ENCODE peak calls at places on chromosomes 5 and 9, in seven cellular contexts. One of them, this sample, is unnamed.

GRCh38 chr9:13962006-13962405 is 351.9 kb downstream of the NFIB start:
- DNase-seq in heart right ventricle: no peak
- DNase-seq in CD4-positive, CD25-positive, alpha-beta regulatory T cell: no peak
- DNase-seq in Karpas-422: no peak
- DNase-seq in dorsolateral prefrontal cortex: no peak
- DNase-seq in GM23248: no peak
- DNase-seq in hepatocyte: no peak
- DNase-seq in this sample: no peak

GRCh38 chr5:133707629-133708028 is 95.3 kb upstream of the FSTL4 start:
- DNase-seq in dorsolateral prefrontal cortex: no peak
- DNase-seq in Karpas-422: no peak
- DNase-seq in GM23248: no peak
- DNase-seq in CD4-positive, CD25-positive, alpha-beta regulatory T cell: no peak
- DNase-seq in heart right ventricle: no peak
- DNase-seq in hepatocyte: no peak
- DNase-seq in this sample: no peak

GRCh38 chr9:88326936-88327335 is 61.3 kb upstream of the SPIN1 start:
- DNase-seq in GM23248: no peak
- DNase-seq in CD4-positive, CD25-positive, alpha-beta regulatory T cell: no peak
- DNase-seq in dorsolateral prefrontal cortex: no peak
- DNase-seq in hepatocyte: no peak
- DNase-seq in heart right ventricle: no peak
- DNase-seq in Karpas-422: no peak
- DNase-seq in this sample: no peak

GRCh38 chr9:73916016-73916673 is 581.0 kb upstream of the RORB start:
- DNase-seq in CD4-positive, CD25-positive, alpha-beta regulatory T cell: no peak
- DNase-seq in hepatocyte: peak
- DNase-seq in Karpas-422: peak
- DNase-seq in GM23248: peak
- DNase-seq in heart right ventricle: no peak
- DNase-seq in dorsolateral prefrontal cortex: no peak
- DNase-seq in this sample: no peak

GRCh38 chr9:127154390-127155191 is 32.2 kb upstream of the ANGPTL2 start:
- DNase-seq in CD4-positive, CD25-positive, alpha-beta regulatory T cell: no peak
- DNase-seq in heart right ventricle: peak
- DNase-seq in hepatocyte: no peak
- DNase-seq in GM23248: peak
- DNase-seq in Karpas-422: no peak
- DNase-seq in dorsolateral prefrontal cortex: peak
- DNase-seq in this sample: no peak

GRCh38 chr5:7747728-7748127 is 103.2 kb downstream of the CFAP90 start:
- DNase-seq in CD4-positive, CD25-positive, alpha-beta regulatory T cell: no peak
- DNase-seq in Karpas-422: no peak
- DNase-seq in heart right ventricle: no peak
- DNase-seq in dorsolateral prefrontal cortex: no peak
- DNase-seq in hepatocyte: no peak
- DNase-seq in GM23248: no peak
- DNase-seq in this sample: no peak

GRCh38 chr5:140575309-140575708 is 10.7 kb downstream of the SLC35A4 start:
- DNase-seq in hepatocyte: no peak
- DNase-seq in CD4-positive, CD25-positive, alpha-beta regulatory T cell: no peak
- DNase-seq in dorsolateral prefrontal cortex: no peak
- DNase-seq in GM23248: peak
- DNase-seq in Karpas-422: no peak
- DNase-seq in heart right ventricle: peak
- DNase-seq in this sample: no peak

GRCh38 chr5:114097570-114097969 is 264.3 kb upstream of the KCNN2 start:
- DNase-seq in CD4-positive, CD25-positive, alpha-beta regulatory T cell: no peak
- DNase-seq in dorsolateral prefrontal cortex: no peak
- DNase-seq in heart right ventricle: no peak
- DNase-seq in Karpas-422: peak
- DNase-seq in hepatocyte: no peak
- DNase-seq in GM23248: no peak
- DNase-seq in this sample: no peak

GRCh38 chr5:82417776-82418607 is 139.8 kb upstream of the RPS23 start:
- DNase-seq in GM23248: peak
- DNase-seq in CD4-positive, CD25-positive, alpha-beta regulatory T cell: no peak
- DNase-seq in hepatocyte: no peak
- DNase-seq in dorsolateral prefrontal cortex: no peak
- DNase-seq in Karpas-422: no peak
- DNase-seq in heart right ventricle: no peak
- DNase-seq in this sample: no peak

GRCh38 chr9:136403538-136403914 is 3.6 kb upstream of the SNAPC4 start:
- DNase-seq in heart right ventricle: no peak
- DNase-seq in CD4-positive, CD25-positive, alpha-beta regulatory T cell: peak
- DNase-seq in hepatocyte: no peak
- DNase-seq in dorsolateral prefrontal cortex: no peak
- DNase-seq in Karpas-422: no peak
- DNase-seq in GM23248: no peak
- DNase-seq in this sample: no peak

GRCh38 chr5:1315018-1315708 is 20.3 kb upstream of the TERT start:
- DNase-seq in CD4-positive, CD25-positive, alpha-beta regulatory T cell: no peak
- DNase-seq in GM23248: no peak
- DNase-seq in Karpas-422: no peak
- DNase-seq in dorsolateral prefrontal cortex: no peak
- DNase-seq in heart right ventricle: no peak
- DNase-seq in hepatocyte: no peak
- DNase-seq in this sample: no peak

GRCh38 chr5:90386099-90386710 is 23.4 kb downstream of the CETN3 start:
- DNase-seq in GM23248: peak
- DNase-seq in heart right ventricle: no peak
- DNase-seq in dorsolateral prefrontal cortex: no peak
- DNase-seq in Karpas-422: peak
- DNase-seq in CD4-positive, CD25-positive, alpha-beta regulatory T cell: no peak
- DNase-seq in hepatocyte: peak
- DNase-seq in this sample: no peak

GRCh38 chr9:21782207-21782606 is 20.2 kb upstream of the MTAP start:
- DNase-seq in dorsolateral prefrontal cortex: no peak
- DNase-seq in CD4-positive, CD25-positive, alpha-beta regulatory T cell: no peak
- DNase-seq in heart right ventricle: no peak
- DNase-seq in hepatocyte: no peak
- DNase-seq in Karpas-422: no peak
- DNase-seq in GM23248: peak
- DNase-seq in this sample: no peak

GRCh38 chr9:123250504-123250903 is 17.9 kb downstream of the STRBP start:
- DNase-seq in dorsolateral prefrontal cortex: no peak
- DNase-seq in hepatocyte: no peak
- DNase-seq in Karpas-422: no peak
- DNase-seq in CD4-positive, CD25-positive, alpha-beta regulatory T cell: no peak
- DNase-seq in heart right ventricle: no peak
- DNase-seq in GM23248: no peak
- DNase-seq in this sample: no peak

GRCh38 chr5:141877478-141878185 is 578 bp downstream of the PCDH1 start:
- DNase-seq in dorsolateral prefrontal cortex: no peak
- DNase-seq in hepatocyte: peak
- DNase-seq in Karpas-422: no peak
- DNase-seq in GM23248: peak
- DNase-seq in CD4-positive, CD25-positive, alpha-beta regulatory T cell: peak
- DNase-seq in heart right ventricle: no peak
- DNase-seq in this sample: no peak

DNA sequence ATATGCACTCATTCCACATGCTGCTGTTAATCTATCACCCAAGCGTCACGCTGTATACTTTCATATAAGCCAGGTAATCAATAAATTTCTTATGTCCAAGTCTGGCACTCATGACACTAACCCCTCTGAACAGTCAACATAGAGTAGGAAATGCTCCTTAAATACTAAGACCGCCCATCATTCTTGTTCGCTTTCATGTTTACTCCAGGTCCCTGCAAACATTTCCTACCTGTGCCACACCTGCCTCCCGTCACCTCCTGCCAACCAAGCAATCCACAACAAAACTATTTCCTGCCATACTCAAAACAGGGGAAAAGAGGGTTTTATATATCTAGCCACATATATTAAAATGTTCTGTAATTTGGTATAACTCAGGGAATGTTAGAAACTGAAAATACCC is 39.0 kb downstream of the ZFR start:
- DNase-seq in Karpas-422: no peak
- DNase-seq in CD4-positive, CD25-positive, alpha-beta regulatory T cell: no peak
- DNase-seq in heart right ventricle: no peak
- DNase-seq in GM23248: no peak
- DNase-seq in hepatocyte: no peak
- DNase-seq in dorsolateral prefrontal cortex: no peak
- DNase-seq in this sample: no peak
- H3K27ac ChIP-seq in Karpas-422: no peak
- H3K27ac ChIP-seq in CD4-positive, CD25-positive, alpha-beta regulatory T cell: no peak
- H3K27ac ChIP-seq in heart right ventricle: peak
- H3K27ac ChIP-seq in GM23248: no peak
- H3K27ac ChIP-seq in hepatocyte: no peak
- H3K27ac ChIP-seq in dorsolateral prefrontal cortex: no peak
- H3K27ac ChIP-seq in this sample: no peak

GRCh38 chr9:106920091-106920490 is 57.1 kb downstream of the ZNF462 start:
- DNase-seq in CD4-positive, CD25-positive, alpha-beta regulatory T cell: no peak
- DNase-seq in GM23248: no peak
- DNase-seq in dorsolateral prefrontal cortex: no peak
- DNase-seq in Karpas-422: no peak
- DNase-seq in heart right ventricle: no peak
- DNase-seq in hepatocyte: no peak
- DNase-seq in this sample: no peak

GRCh38 chr9:106920701-106921283 is 57.8 kb downstream of the ZNF462 start:
- DNase-seq in heart right ventricle: no peak
- DNase-seq in dorsolateral prefrontal cortex: peak
- DNase-seq in Karpas-422: no peak
- DNase-seq in hepatocyte: peak
- DNase-seq in CD4-positive, CD25-positive, alpha-beta regulatory T cell: no peak
- DNase-seq in GM23248: peak
- DNase-seq in this sample: no peak

GRCh38 chr9:106918825-106919509 is 56.0 kb downstream of the ZNF462 start:
- DNase-seq in heart right ventricle: no peak
- DNase-seq in dorsolateral prefrontal cortex: no peak
- DNase-seq in CD4-positive, CD25-positive, alpha-beta regulatory T cell: no peak
- DNase-seq in GM23248: no peak
- DNase-seq in hepatocyte: no peak
- DNase-seq in Karpas-422: no peak
- DNase-seq in this sample: no peak

GRCh38 chr9:106921341-106921899 is 58.5 kb downstream of the ZNF462 start:
- DNase-seq in dorsolateral prefrontal cortex: no peak
- DNase-seq in Karpas-422: peak
- DNase-seq in hepatocyte: peak
- DNase-seq in GM23248: peak
- DNase-seq in heart right ventricle: no peak
- DNase-seq in CD4-positive, CD25-positive, alpha-beta regulatory T cell: peak
- DNase-seq in this sample: peak

GRCh38 chr9:106921989-106922388 is 59.0 kb downstream of the ZNF462 start:
- DNase-seq in hepatocyte: no peak
- DNase-seq in GM23248: peak
- DNase-seq in CD4-positive, CD25-positive, alpha-beta regulatory T cell: no peak
- DNase-seq in heart right ventricle: no peak
- DNase-seq in dorsolateral prefrontal cortex: no peak
- DNase-seq in Karpas-422: no peak
- DNase-seq in this sample: no peak
- H3K4me3 ChIP-seq in hepatocyte: peak
- H3K4me3 ChIP-seq in GM23248: peak
- H3K4me3 ChIP-seq in CD4-positive, CD25-positive, alpha-beta regulatory T cell: no peak
- H3K4me3 ChIP-seq in heart right ventricle: no peak
- H3K4me3 ChIP-seq in dorsolateral prefrontal cortex: no peak
- H3K4me3 ChIP-seq in Karpas-422: no peak
- H3K4me3 ChIP-seq in this sample: no peak

GRCh38 chr9:18489861-18490260 is 15.9 kb downstream of the ADAMTSL1 start:
- DNase-seq in hepatocyte: no peak
- DNase-seq in dorsolateral prefrontal cortex: no peak
- DNase-seq in heart right ventricle: no peak
- DNase-seq in GM23248: peak
- DNase-seq in Karpas-422: no peak
- DNase-seq in CD4-positive, CD25-positive, alpha-beta regulatory T cell: no peak
- DNase-seq in this sample: no peak

GRCh38 chr9:18487620-18488019 is 13.7 kb downstream of the ADAMTSL1 start:
- DNase-seq in hepatocyte: no peak
- DNase-seq in heart right ventricle: no peak
- DNase-seq in CD4-positive, CD25-positive, alpha-beta regulatory T cell: no peak
- DNase-seq in dorsolateral prefrontal cortex: no peak
- DNase-seq in Karpas-422: no peak
- DNase-seq in GM23248: peak
- DNase-seq in this sample: no peak

GRCh38 chr9:18492612-18493011 is 18.7 kb downstream of the ADAMTSL1 start:
- DNase-seq in Karpas-422: no peak
- DNase-seq in CD4-positive, CD25-positive, alpha-beta regulatory T cell: no peak
- DNase-seq in hepatocyte: no peak
- DNase-seq in dorsolateral prefrontal cortex: no peak
- DNase-seq in heart right ventricle: no peak
- DNase-seq in GM23248: peak
- DNase-seq in this sample: no peak

GRCh38 chr9:18493361-18494015 is 19.5 kb downstream of the ADAMTSL1 start:
- DNase-seq in dorsolateral prefrontal cortex: no peak
- DNase-seq in Karpas-422: no peak
- DNase-seq in CD4-positive, CD25-positive, alpha-beta regulatory T cell: no peak
- DNase-seq in heart right ventricle: no peak
- DNase-seq in GM23248: peak
- DNase-seq in hepatocyte: no peak
- DNase-seq in this sample: no peak

GRCh38 chr9:18490591-18491370 is 16.8 kb downstream of the ADAMTSL1 start:
- DNase-seq in CD4-positive, CD25-positive, alpha-beta regulatory T cell: no peak
- DNase-seq in GM23248: peak
- DNase-seq in Karpas-422: no peak
- DNase-seq in dorsolateral prefrontal cortex: no peak
- DNase-seq in hepatocyte: no peak
- DNase-seq in heart right ventricle: no peak
- DNase-seq in this sample: peak
- H3K27ac ChIP-seq in CD4-positive, CD25-positive, alpha-beta regulatory T cell: no peak
- H3K27ac ChIP-seq in GM23248: peak
- H3K27ac ChIP-seq in Karpas-422: no peak
- H3K27ac ChIP-seq in dorsolateral prefrontal cortex: no peak
- H3K27ac ChIP-seq in hepatocyte: peak
- H3K27ac ChIP-seq in heart right ventricle: peak
- H3K27ac ChIP-seq in this sample: peak

DNA sequence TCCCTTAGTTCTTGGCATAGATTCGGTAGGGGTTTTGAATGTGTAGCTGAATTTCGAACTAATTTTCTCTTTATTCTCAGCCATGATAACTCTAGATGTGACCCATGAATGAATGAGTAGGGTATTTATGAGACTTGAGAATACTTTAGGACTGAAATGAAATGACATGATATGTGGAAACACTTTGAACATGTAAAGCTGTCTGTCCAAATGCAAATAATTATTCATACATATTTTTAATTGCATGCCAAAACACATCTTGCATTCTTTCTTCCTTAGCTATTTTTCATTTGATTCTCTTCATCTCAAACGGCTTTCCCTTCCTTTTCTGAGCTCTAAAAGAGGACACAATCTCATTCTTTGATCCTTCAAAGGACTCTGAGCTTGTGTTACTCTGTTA is 3.4 kb downstream of the NNT start:
- DNase-seq in heart right ventricle: no peak
- DNase-seq in dorsolateral prefrontal cortex: no peak
- DNase-seq in hepatocyte: no peak
- DNase-seq in GM23248: no peak
- DNase-seq in CD4-positive, CD25-positive, alpha-beta regulatory T cell: no peak
- DNase-seq in Karpas-422: no peak
- DNase-seq in this sample: no peak
- H3K4me3 ChIP-seq in heart right ventricle: no peak
- H3K4me3 ChIP-seq in dorsolateral prefrontal cortex: no peak
- H3K4me3 ChIP-seq in hepatocyte: no peak
- H3K4me3 ChIP-seq in GM23248: no peak
- H3K4me3 ChIP-seq in CD4-positive, CD25-positive, alpha-beta regulatory T cell: no peak
- H3K4me3 ChIP-seq in Karpas-422: no peak
- H3K4me3 ChIP-seq in this sample: no peak

This sample was measured in AG04450.